ENCODE peak calls at places on chromosomes 12 and 14, in four cellular contexts. G is body of pancreas, K is esophagus squamous epithelium, Q is ovary. X is an unnamed sample.

GRCh38 chr12:59179231-59179630 is 258.9 kb upstream of the LRIG3 start:
- DNase-seq in K (no peak), G (no peak), Q (no peak), X (no peak)

GRCh38 chr14:103361868-103362267 is 23.3 kb upstream of the MARK3 start:
- DNase-seq in K (no peak), G (no peak), Q (no peak), X (peak; percentile 55)

GRCh38 chr14:33669111-33669510 is 281.8 kb downstream of the EGLN3 start:
- DNase-seq in G (no peak), K (no peak), Q (no peak), X (no peak)

GRCh38 chr12:89573081-89573810 is 47.4 kb upstream of the POC1B start:
- DNase-seq in Q (no peak), G (no peak), K (no peak), X (no peak)

GRCh38 chr14:37434867-37435266 is 160.2 kb downstream of the FOXA1 start:
- DNase-seq in G (no peak), Q (no peak), K (no peak), X (no peak)

GRCh38 chr14:31880935-31881334 is 196.2 kb upstream of the ARHGAP5 start:
- DNase-seq in K (no peak), G (peak; percentile 14), Q (no peak), X (no peak)

GRCh38 chr14:100899841-100900771 is 3.4 kb downstream of the RTL1 start:
- DNase-seq in Q (peak; percentile 41), K (no peak), G (peak; percentile 19), X (no peak)

GRCh38 chr14:103749452-103749851 is 33.8 kb downstream of the ZFYVE21 start:
- DNase-seq in G (no peak), K (no peak), Q (no peak), X (no peak)

GRCh38 chr14:23202001-23202400 is 18.5 kb upstream of the SLC7A8 start:
- DNase-seq in G (no peak), Q (no peak), K (no peak), X (no peak)

GRCh38 chr12:2963154-2963759 is 4.1 kb downstream of the TEAD4 start:
- DNase-seq in Q (no peak), K (no peak), G (peak; percentile 54), X (no peak)

GRCh38 chr12:46107591-46107990 is 117.2 kb upstream of the SCAF11 start:
- DNase-seq in Q (no peak), G (no peak), K (no peak), X (no peak)

GRCh38 chr14:20539906-20540305 is 20.9 kb downstream of the RNASE9 start:
- DNase-seq in Q (no peak), K (no peak), G (no peak), X (no peak)

GRCh38 chr12:95319694-95320331 is 102.2 kb downstream of the VEZT start:
- DNase-seq in G (no peak), Q (no peak), K (no peak), X (no peak)

GRCh38 chr12:92912052-92912451 is 17.0 kb downstream of the EEA1 start:
- DNase-seq in G (no peak), Q (no peak), K (no peak), X (no peak)

GRCh38 chr12:97312570-97313135 is 150.0 kb upstream of the RMST start:
- DNase-seq in G (no peak), Q (no peak), K (no peak), X (no peak)

DNA sequence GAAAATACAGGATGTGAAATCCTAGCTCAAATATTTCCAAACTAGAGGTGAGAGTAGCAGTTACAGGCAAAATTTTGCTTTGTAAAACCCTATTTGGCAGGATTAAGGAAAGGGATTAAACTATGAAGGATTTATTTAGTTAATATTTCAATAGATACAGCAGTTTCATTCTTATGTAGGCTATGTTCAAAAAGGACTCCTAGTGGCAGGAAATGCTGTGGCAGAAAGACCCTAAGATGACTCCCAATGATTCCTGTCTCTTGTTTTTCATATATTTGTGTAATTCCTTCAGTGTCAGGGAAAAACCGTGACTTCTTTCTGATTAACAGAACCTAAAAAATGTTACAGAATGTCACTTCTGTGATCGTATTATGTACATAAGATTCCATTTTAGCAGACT is 299.5 kb upstream of the RPL10L start:
- DNase-seq in K (no peak), Q (no peak), G (no peak), X (no peak)
- H3K4me1 ChIP-seq in K (no peaks in the 10 kb centered on the region), Q (no peaks in the 10 kb centered on the region), G (no peaks in the 10 kb centered on the region), X (no peaks in the 10 kb centered on the region)

GRCh38 chr12:1505151-1505450 is 89.3 kb downstream of the FBXL14 start:
- DNase-seq in K (no peak), G (no peak), Q (no peak), X (no peak)

GRCh38 chr12:1505576-1505975 is 88.8 kb downstream of the FBXL14 start:
- DNase-seq in K (no peak), Q (no peak), G (no peak), X (no peak)

GRCh38 chr12:1504304-1505150 is 89.9 kb downstream of the FBXL14 start:
- DNase-seq in G (peak; percentile 12), K (no peak), Q (no peak), X (no peak)

GRCh38 chr12:1509703-1510395 is 84.5 kb downstream of the FBXL14 start:
- DNase-seq in K (no peak), Q (no peak), G (no peak), X (no peak)

DNA sequence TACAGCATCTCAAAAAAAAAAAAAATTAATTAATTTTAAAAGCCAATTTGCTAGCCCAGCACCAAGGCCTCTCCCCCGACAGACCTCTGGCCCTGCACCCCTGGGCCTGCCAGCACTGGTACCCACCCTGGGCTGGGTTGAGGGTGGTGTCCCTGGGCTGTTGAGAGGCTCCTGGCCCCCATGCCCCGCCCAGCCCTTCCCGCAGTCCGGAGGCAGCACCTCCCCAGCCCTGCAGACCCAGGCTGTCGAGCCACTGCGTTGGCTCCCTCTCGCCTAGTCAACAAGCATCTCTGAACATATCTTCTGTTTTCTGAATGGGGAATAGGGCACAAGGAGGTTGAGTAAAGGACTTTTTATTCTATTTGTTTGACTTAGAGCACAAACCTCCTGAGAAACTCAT is 87.1 kb downstream of the FBXL14 start:
- DNase-seq in G (no peak), Q (no peak), K (no peak), X (no peak)
- TF ChIP-seq POLR2A in G (no peak), Q (no peak), K (no peak), X (no peak)

DNA sequence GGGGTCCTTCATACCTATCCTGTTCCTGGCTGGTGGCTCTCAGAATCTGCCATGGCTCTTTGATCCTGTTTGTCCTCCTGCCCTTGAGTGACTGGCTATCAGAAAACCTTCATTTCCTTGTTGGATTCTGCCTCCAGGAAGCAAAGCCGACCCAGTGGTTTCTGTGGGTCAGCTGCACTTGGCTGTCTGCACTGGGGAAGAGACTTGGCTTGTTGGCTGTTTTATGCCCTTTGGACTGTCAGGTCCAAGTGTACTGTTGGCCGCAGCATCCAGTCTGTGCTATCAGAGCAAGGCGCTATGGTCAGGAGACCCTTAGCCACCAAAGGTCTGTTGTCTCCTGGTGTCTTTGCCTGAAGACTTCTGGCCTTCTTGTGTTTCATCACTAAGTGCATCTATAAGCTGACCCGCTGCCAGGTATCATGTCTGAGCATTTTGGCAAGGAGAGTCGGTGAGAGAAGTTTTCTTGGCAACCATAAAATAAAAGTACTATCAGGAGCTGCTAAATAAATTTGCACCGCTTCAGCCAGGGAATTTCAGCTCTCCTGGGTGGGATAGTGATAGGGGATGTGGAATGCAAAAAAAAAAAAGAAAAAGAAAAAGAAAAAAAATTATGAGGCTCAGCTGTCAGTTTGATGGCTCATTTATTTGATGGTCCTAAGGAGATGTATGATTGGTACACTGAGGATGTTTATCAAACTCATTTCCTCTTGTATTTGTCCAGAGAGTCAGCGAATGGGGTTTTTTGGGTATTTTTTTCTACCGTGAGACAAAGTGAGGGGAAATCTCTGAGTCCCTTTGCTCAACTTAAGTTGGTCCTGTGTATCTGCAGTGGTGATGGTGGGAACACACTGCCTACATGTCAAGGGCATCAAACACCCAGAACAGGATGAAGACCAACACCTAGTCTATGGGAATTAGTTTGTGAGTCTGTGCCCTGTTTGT is 177.2 kb upstream of the HIF1A start:
- DNase-seq in G (peak; percentile 75), Q (no peak), K (no peak), X (peak; percentile 44)
- H3K27ac ChIP-seq in G (peak overlapping the region; percentile 74), Q (no peak overlapping the region), K (peak overlapping the region; percentile 6), X (no peak overlapping the region)

GRCh38 chr12:26298785-26299621 is 103.6 kb downstream of the SSPN start:
- DNase-seq in K (no peak), Q (no peak), G (peak; percentile 46), X (no peak)

GRCh38 chr12:26309646-26310045 is 114.3 kb downstream of the SSPN start:
- DNase-seq in G (no peak), Q (no peak), K (no peak), X (no peak)

GRCh38 chr12:26303418-26303817 is 108.0 kb downstream of the SSPN start:
- DNase-seq in Q (no peak), K (no peak), G (no peak), X (no peak)

DNA sequence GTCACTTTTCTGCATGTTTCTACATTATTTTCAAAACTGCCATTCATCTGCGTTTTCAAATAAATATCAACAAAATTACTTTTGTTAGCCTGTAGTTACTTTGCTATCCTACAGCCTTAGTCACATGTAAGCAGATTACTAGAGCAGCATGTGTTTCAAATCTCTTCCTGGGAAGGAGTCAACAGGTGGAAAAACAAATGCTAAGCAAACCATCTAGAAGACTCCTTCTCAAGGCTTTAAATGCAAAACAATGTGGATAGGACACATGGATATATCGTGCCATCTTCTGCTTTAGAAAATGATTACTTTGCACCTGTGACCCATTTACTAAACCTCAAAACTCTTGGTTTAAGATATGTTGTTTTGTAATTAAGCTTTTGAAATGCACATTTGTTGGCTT is 108.9 kb downstream of the SSPN start:
- DNase-seq in G (no peak), Q (no peak), K (no peak), X (no peak)
- H3K4me1 ChIP-seq in G (peaks cover 12% of the 10 kb centered on the region), Q (no peaks in the 10 kb centered on the region), K (no peaks in the 10 kb centered on the region), X (no peaks in the 10 kb centered on the region)

DNA sequence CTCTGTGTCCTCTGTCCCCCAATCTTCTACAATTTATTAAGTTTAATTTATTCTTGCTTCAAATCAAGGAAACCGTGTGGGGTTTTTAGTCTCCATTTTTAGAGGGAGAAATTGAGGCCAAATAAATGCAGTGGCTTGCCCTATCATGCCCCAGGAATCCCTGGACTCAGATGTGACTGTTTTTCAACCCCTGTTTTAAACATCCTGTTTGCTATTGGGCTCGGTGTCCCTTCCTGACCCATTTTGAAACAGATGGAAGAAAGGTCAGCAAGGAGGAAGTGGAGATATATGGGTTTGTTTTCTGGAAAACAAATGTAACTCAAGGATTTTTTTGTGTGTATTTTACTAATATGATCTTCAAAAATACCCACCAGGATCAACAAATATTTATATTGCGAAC is 84.7 kb downstream of the DACT1 start:
- DNase-seq in G (no peak), K (no peak), Q (no peak), X (no peak)
- TF ChIP-seq POLR2A in G (no peak), K (no peak), Q (no peak), X (no peak)

GRCh38 chr12:53290661-53291060 is 4.7 kb upstream of the PFDN5 start:
- DNase-seq in Q (no peak), G (no peak), K (no peak), X (no peak)

GRCh38 chr12:53288322-53288721 is 7.0 kb upstream of the PFDN5 start:
- DNase-seq in Q (no peak), K (no peak), G (no peak), X (no peak)

GRCh38 chr12:53289891-53290290 is 5.5 kb upstream of the PFDN5 start:
- DNase-seq in K (no peak), Q (no peak), G (no peak), X (no peak)

GRCh38 chr12:53286448-53286847 is 8.9 kb upstream of the PFDN5 start:
- DNase-seq in G (no peak), Q (no peak), K (no peak), X (no peak)

GRCh38 chr12:53287741-53288216 is 7.6 kb upstream of the PFDN5 start:
- DNase-seq in K (no peak), G (peak; percentile 74), Q (peak; percentile 79), X (peak; percentile 65)
- H3K27ac ChIP-seq in K (peak overlapping the region; percentile 86), G (no peak overlapping the region), Q (no peak overlapping the region), X (no peak overlapping the region)

GRCh38 chr12:54010972-54011664 is 2.3 kb downstream of the HOXC8 start:
- DNase-seq in Q (no peak), K (no peak), G (no peak), X (no peak)
- H3K4me1 ChIP-seq in Q (peaks cover 2% of the 10 kb centered on the region), K (peaks cover 8% of the 10 kb centered on the region), G (peaks cover 14% of the 10 kb centered on the region), X (peaks cover 8% of the 10 kb centered on the region)